ENCODE peak calls at places on chromosome 18, in four cellular contexts. One of them, this sample, is unnamed. For H3K27me3, the result is how much of the 10 kb centered on the place peaks cover.

GRCh38 chr18:59228361-59228760 is 8.4 kb downstream of the GRP start:
- DNase-seq in AG04450: no peak
- DNase-seq in breast epithelium: no peak
- DNase-seq in upper lobe of right lung: no peak
- DNase-seq in this sample: no peak

GRCh38 chr18:10040287-10041011 is 126.6 kb downstream of the VAPA start:
- DNase-seq in upper lobe of right lung: no peak
- DNase-seq in breast epithelium: no peak
- DNase-seq in AG04450: no peak
- DNase-seq in this sample: no peak

GRCh38 chr18:44803019-44803650 is 122.4 kb downstream of the SETBP1 start:
- DNase-seq in breast epithelium: no peak
- DNase-seq in upper lobe of right lung: no peak
- DNase-seq in AG04450: peak
- DNase-seq in this sample: no peak

GRCh38 chr18:77501266-77501665 is 251.6 kb downstream of the GALR1 start:
- DNase-seq in AG04450: no peak
- DNase-seq in breast epithelium: no peak
- DNase-seq in upper lobe of right lung: no peak
- DNase-seq in this sample: no peak

GRCh38 chr18:55031979-55032378 is 72.7 kb upstream of the CCDC68 start:
- DNase-seq in AG04450: no peak
- DNase-seq in breast epithelium: no peak
- DNase-seq in upper lobe of right lung: no peak
- DNase-seq in this sample: no peak

GRCh38 chr18:3466872-3467271 is 16.9 kb downstream of the TGIF1 start:
- DNase-seq in breast epithelium: no peak
- DNase-seq in upper lobe of right lung: no peak
- DNase-seq in AG04450: no peak
- DNase-seq in this sample: no peak

GRCh38 chr18:56168049-56168781 is 470.2 kb downstream of the TXNL1 start:
- DNase-seq in AG04450: peak
- DNase-seq in upper lobe of right lung: no peak
- DNase-seq in breast epithelium: no peak
- DNase-seq in this sample: no peak

GRCh38 chr18:7272268-7273049 is 41.6 kb downstream of the LRRC30 start:
- DNase-seq in breast epithelium: peak
- DNase-seq in upper lobe of right lung: peak
- DNase-seq in AG04450: peak
- DNase-seq in this sample: no peak

GRCh38 chr18:41155025-41155424 is 800.0 kb upstream of the PIK3C3 start:
- DNase-seq in AG04450: no peak
- DNase-seq in upper lobe of right lung: no peak
- DNase-seq in breast epithelium: no peak
- DNase-seq in this sample: no peak

GRCh38 chr18:12035481-12035880 is 54.2 kb downstream of the IMPA2 start:
- DNase-seq in AG04450: no peak
- DNase-seq in upper lobe of right lung: no peak
- DNase-seq in breast epithelium: peak
- DNase-seq in this sample: no peak

GRCh38 chr18:46213295-46213694 is 109.1 kb downstream of the HAUS1 start:
- DNase-seq in upper lobe of right lung: no peak
- DNase-seq in AG04450: no peak
- DNase-seq in breast epithelium: no peak
- DNase-seq in this sample: no peak

GRCh38 chr18:55494899-55495298 is 93.1 kb downstream of the TCF4 start:
- DNase-seq in upper lobe of right lung: no peak
- DNase-seq in AG04450: no peak
- DNase-seq in breast epithelium: no peak
- DNase-seq in this sample: no peak

GRCh38 chr18:13597068-13597467 is 129.3 kb downstream of the FAM210A start:
- DNase-seq in upper lobe of right lung: no peak
- DNase-seq in breast epithelium: no peak
- DNase-seq in AG04450: no peak
- DNase-seq in this sample: no peak

GRCh38 chr18:29540548-29540947 is 1363.6 kb upstream of the CDH2 start:
- DNase-seq in AG04450: no peak
- DNase-seq in upper lobe of right lung: no peak
- DNase-seq in breast epithelium: no peak
- DNase-seq in this sample: no peak

GRCh38 chr18:73688161-73688560 is 459.5 kb downstream of the FBXO15 start:
- DNase-seq in breast epithelium: no peak
- DNase-seq in AG04450: no peak
- DNase-seq in upper lobe of right lung: no peak
- DNase-seq in this sample: no peak

GRCh38 chr18:5104246-5104645 is 92.8 kb downstream of the AKAIN1 start:
- DNase-seq in breast epithelium: no peak
- DNase-seq in AG04450: no peak
- DNase-seq in upper lobe of right lung: no peak
- DNase-seq in this sample: no peak

GRCh38 chr18:44679912-44680270 is 797 bp upstream of the SETBP1 start:
- DNase-seq in breast epithelium: peak
- DNase-seq in AG04450: no peak
- DNase-seq in upper lobe of right lung: peak
- DNase-seq in this sample: peak

GRCh38 chr18:5582849-5583667 is 39.3 kb upstream of the EPB41L3 start:
- DNase-seq in upper lobe of right lung: no peak
- DNase-seq in breast epithelium: no peak
- DNase-seq in AG04450: no peak
- DNase-seq in this sample: no peak

GRCh38 chr18:63824220-63824525 is 49.0 kb downstream of the SERPINB7 start:
- DNase-seq in breast epithelium: no peak
- DNase-seq in AG04450: no peak
- DNase-seq in upper lobe of right lung: no peak
- DNase-seq in this sample: no peak

GRCh38 chr18:63820694-63821093 is 45.5 kb downstream of the SERPINB7 start:
- DNase-seq in upper lobe of right lung: no peak
- DNase-seq in breast epithelium: no peak
- DNase-seq in AG04450: no peak
- DNase-seq in this sample: no peak

GRCh38 chr18:63828120-63828519 is 52.9 kb downstream of the SERPINB7 start:
- DNase-seq in AG04450: no peak
- DNase-seq in breast epithelium: no peak
- DNase-seq in upper lobe of right lung: no peak
- DNase-seq in this sample: no peak

GRCh38 chr18:63819780-63820179 is 44.6 kb downstream of the SERPINB7 start:
- DNase-seq in breast epithelium: no peak
- DNase-seq in AG04450: no peak
- DNase-seq in upper lobe of right lung: no peak
- DNase-seq in this sample: no peak

DNA sequence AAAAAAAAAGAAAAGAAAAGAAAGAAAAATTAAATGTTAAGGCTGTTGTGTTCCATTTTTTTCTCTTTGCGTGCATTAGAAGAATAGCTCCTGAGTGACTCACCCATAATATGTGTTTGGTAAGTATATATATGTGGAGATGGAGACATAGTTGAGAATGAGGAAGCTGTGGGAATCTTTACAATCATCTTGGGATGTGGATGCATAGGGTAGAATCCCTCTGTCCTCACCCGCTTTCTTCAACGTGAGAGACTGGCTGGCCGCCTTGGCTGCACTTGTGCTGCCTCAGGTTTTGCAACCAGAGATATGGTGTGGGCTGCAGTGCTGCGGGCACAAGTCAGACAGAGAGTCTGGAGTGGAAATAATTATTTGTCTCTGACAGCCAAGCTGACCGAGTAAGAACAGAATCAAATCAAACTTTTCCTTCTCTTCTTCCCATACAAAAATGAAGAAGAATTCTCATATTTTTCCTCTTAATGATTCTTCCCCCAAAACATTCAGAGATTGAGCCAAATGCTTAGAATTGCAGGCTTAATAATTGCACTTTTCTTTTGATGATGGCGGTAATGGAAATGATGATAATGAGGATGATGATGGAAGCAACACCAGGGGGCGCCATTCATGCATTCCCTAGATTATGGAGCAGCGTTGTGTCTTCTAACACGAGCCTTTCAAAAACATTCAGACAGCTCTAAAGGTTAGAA is 48.5 kb downstream of the SERPINB7 start:
- DNase-seq in AG04450: peak
- DNase-seq in upper lobe of right lung: no peak
- DNase-seq in breast epithelium: no peak
- DNase-seq in this sample: no peak
- TF ChIP-seq CTCF in AG04450: peak
- TF ChIP-seq CTCF in upper lobe of right lung: peak
- TF ChIP-seq CTCF in breast epithelium: no peak
- TF ChIP-seq CTCF in this sample: peak

GRCh38 chr18:22223961-22224322 is 54.6 kb downstream of the GATA6 start:
- DNase-seq in AG04450: no peak
- DNase-seq in breast epithelium: no peak
- DNase-seq in upper lobe of right lung: no peak
- DNase-seq in this sample: no peak

GRCh38 chr18:22221350-22221749 is 52.0 kb downstream of the GATA6 start:
- DNase-seq in AG04450: no peak
- DNase-seq in breast epithelium: no peak
- DNase-seq in upper lobe of right lung: no peak
- DNase-seq in this sample: no peak

GRCh38 chr18:22224339-22224738 is 55.0 kb downstream of the GATA6 start:
- DNase-seq in AG04450: no peak
- DNase-seq in upper lobe of right lung: no peak
- DNase-seq in breast epithelium: no peak
- DNase-seq in this sample: no peak

GRCh38 chr18:22226801-22227200 is 57.4 kb downstream of the GATA6 start:
- DNase-seq in AG04450: no peak
- DNase-seq in upper lobe of right lung: no peak
- DNase-seq in breast epithelium: no peak
- DNase-seq in this sample: no peak

GRCh38 chr18:22223263-22223960 is 54.0 kb downstream of the GATA6 start:
- DNase-seq in upper lobe of right lung: peak
- DNase-seq in AG04450: peak
- DNase-seq in breast epithelium: peak
- DNase-seq in this sample: no peak
- H3K27ac ChIP-seq in upper lobe of right lung: no peak
- H3K27ac ChIP-seq in AG04450: no peak
- H3K27ac ChIP-seq in breast epithelium: peak
- H3K27ac ChIP-seq in this sample: no peak

DNA sequence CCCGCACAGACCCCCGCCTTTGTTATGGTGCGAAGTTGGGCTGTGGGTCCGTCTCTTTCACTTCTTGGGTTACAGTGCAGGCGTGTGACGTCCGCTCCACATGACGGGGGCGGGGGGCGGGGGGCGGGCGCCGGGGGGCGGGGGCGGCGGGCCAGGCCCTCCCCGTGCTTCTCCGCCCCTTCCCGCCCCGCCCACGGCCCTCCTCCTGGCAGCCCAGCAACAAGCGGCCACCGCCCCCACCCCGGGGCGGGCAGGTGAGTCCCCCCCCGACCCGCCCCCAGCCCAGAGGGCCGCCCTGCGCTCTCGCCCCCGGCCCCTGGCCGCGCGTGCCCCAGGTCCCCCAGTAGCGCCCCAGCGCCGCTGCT is 3.6 kb downstream of the ZNF516 start:
- DNase-seq in AG04450: no peak
- DNase-seq in upper lobe of right lung: peak
- DNase-seq in breast epithelium: peak
- DNase-seq in this sample: peak
- H3K27me3 ChIP-seq in AG04450: under half
- H3K27me3 ChIP-seq in upper lobe of right lung: under half
- H3K27me3 ChIP-seq in breast epithelium: under half
- H3K27me3 ChIP-seq in this sample: under half

GRCh38 chr18:62457830-62458229 is 65.0 kb upstream of the ZCCHC2 start:
- DNase-seq in AG04450: no peak
- DNase-seq in upper lobe of right lung: peak
- DNase-seq in breast epithelium: no peak
- DNase-seq in this sample: no peak
- TF ChIP-seq CTCF in AG04450: no peak
- TF ChIP-seq CTCF in upper lobe of right lung: no peak
- TF ChIP-seq CTCF in breast epithelium: no peak
- TF ChIP-seq CTCF in this sample: no peak

DNA sequence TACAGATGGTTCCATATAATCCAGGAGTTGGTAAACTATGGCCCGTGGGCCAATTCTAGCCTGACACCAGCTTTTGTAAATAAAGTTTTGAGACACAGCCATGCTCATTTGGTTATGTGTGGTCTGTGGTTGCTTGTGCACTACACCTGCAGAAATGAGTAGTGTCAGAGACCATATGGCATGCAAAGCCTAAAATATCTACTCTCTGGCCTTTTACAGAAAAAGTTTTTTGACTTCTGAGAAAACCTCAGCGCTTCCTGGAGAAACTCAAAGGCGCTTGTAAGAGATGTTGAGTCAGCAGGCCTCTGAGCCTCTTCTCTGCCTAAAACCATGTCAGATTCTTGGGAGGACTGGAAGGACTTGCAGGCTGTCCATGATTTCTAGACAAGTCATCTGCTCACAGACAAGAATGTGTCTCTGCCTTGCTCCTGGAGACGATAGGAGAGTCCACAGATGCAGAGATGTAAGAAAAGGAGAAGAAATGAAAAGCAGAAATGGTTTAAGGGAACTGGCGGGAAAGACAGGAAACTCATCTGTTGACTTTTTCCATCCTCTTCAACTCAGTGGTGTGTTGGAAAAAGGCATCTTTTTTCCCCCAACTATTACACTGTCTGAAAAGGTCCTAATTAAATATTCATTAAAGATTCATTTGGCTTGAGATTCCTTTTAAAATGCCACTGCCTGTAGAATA is 5.2 kb downstream of the TTC39C start:
- DNase-seq in breast epithelium: no peak
- DNase-seq in AG04450: no peak
- DNase-seq in upper lobe of right lung: no peak
- DNase-seq in this sample: peak
- H3K27ac ChIP-seq in breast epithelium: no peak
- H3K27ac ChIP-seq in AG04450: no peak
- H3K27ac ChIP-seq in upper lobe of right lung: no peak
- H3K27ac ChIP-seq in this sample: peak

DNA sequence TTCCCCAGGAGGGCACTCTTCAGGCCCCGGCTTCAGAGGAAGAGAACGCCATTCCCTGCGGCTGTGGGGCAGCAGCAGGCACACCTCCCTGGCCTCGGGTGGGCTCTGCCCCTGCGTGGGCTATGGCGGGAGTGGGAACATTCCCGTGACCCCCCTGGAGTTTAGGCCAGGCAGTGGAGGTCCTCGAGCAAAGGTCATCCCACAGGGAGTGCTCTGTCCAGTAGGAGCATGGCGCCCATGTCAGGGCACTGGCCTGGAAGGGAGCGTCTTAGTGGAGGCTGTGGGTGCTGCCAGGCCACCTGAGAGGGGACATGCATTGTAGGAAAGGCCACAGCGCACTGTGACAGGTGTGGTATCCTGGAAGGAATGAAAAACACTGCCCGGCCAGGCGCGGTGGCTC is 9.2 kb upstream of the NFATC1 start:
- DNase-seq in AG04450: no peak
- DNase-seq in breast epithelium: no peak
- DNase-seq in upper lobe of right lung: no peak
- DNase-seq in this sample: no peak
- H3K27me3 ChIP-seq in AG04450: under half
- H3K27me3 ChIP-seq in breast epithelium: under half
- H3K27me3 ChIP-seq in upper lobe of right lung: half or more
- H3K27me3 ChIP-seq in this sample: under half

DNA sequence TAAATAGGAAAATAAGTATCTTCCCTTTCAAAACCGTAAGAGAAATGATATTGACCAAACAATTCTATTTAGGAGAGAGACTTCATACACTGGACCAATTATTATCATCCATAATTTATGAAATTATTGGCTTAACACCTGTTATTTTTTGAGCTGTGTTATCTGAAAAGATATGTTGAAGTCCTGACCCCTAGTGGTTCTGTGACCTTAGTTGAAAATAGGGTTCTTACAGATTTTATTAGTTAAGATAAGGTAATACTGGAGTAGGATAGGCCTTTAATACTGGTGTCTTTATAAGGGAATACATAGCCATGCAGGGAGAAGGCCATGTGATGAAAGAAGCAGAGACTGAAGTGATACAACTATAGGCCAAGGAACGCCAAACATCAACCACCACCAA is 659.6 kb downstream of the DCC start:
- DNase-seq in breast epithelium: no peak
- DNase-seq in upper lobe of right lung: no peak
- DNase-seq in AG04450: no peak
- DNase-seq in this sample: no peak
- TF ChIP-seq CTCF in breast epithelium: no peak
- TF ChIP-seq CTCF in upper lobe of right lung: peak
- TF ChIP-seq CTCF in AG04450: no peak
- TF ChIP-seq CTCF in this sample: no peak